ENCODE peak calls at places on chromosomes 4 and X, in six cellular contexts. X is HCT116, P is WTC11, O is K562, Q is A549, A is SK-N-SH. T is an unnamed sample.

GRCh38 chr4:688695-689497 is at the start of gene SLC49A3:
- DNase-seq in X (no peak), P (peak; percentile 59), O (no peak), Q (no peak), A (no peak), T (no peak)

GRCh38 chr4:173057442-173057841 is 111.2 kb upstream of the GALNT7 start:
- DNase-seq in X (no peak), P (no peak), O (no peak), Q (no peak), A (no peak), T (no peak)

GRCh38 chr4:76830612-76831474 is 67.1 kb downstream of the SOWAHB start:
- DNase-seq in X (peak; percentile 47), P (no peak), O (no peak), Q (peak; percentile 88), A (no peak), T (no peak)

GRCh38 chrX:42075032-42075431 is 151.7 kb upstream of the CASK start:
- DNase-seq in X (no peak), P (no peak), O (no peak), Q (no peak), A (no peak), T (no peak)

GRCh38 chrX:42384956-42385355 is 393.0 kb downstream of the PPP1R2C start:
- DNase-seq in X (no peak), P (no peak), O (no peak), Q (no peak), A (no peak), T (no peak)

GRCh38 chr4:39698424-39699009 is 581 bp downstream of the UBE2K start:
- DNase-seq in X (no peak), P (peak; percentile 61), O (no peak), Q (no peak), A (peak; percentile 74), T (peak; percentile 72)

GRCh38 chr4:25367004-25367621 is 9.9 kb upstream of the ANAPC4 start:
- DNase-seq in X (no peak), P (no peak), O (no peak), Q (peak; percentile 39), A (peak; percentile 19), T (peak; percentile 72)

GRCh38 chr4:30720021-30720655 is at the start of gene PCDH7:
- DNase-seq in X (no peak), P (peak; percentile 67), O (no peak), Q (peak; percentile 21), A (peak; percentile 46), T (peak; percentile 41)

GRCh38 chr4:6493668-6494304 is 21.4 kb upstream of the PPP2R2C start:
- DNase-seq in X (no peak), P (no peak), O (no peak), Q (no peak), A (no peak), T (no peak)

GRCh38 chrX:11908371-11908770 is 150.3 kb downstream of the MSL3 start:
- DNase-seq in X (no peak), P (peak; percentile 8), O (peak; percentile 3), Q (peak; percentile 20), A (peak; percentile 8), T (peak; percentile 25)

GRCh38 chr4:147194107-147194506 is 248.4 kb upstream of the TTC29 start:
- DNase-seq in X (no peak), P (no peak), O (no peak), Q (no peak), A (no peak), T (no peak)

GRCh38 chr4:147548251-147548650 is 67.4 kb downstream of the EDNRA start:
- DNase-seq in X (no peak), P (no peak), O (no peak), Q (no peak), A (no peak), T (no peak)

GRCh38 chr4:115334736-115335411 is 221.5 kb upstream of the NDST4 start:
- DNase-seq in X (no peak), P (no peak), O (no peak), Q (no peak), A (no peak), T (no peak)

GRCh38 chr4:185735887-185736286 is 76.1 kb downstream of the SORBS2 start:
- DNase-seq in X (no peak), P (no peak), O (no peak), Q (no peak), A (no peak), T (peak; percentile 65)

GRCh38 chr4:185737489-185738037 is 74.4 kb downstream of the SORBS2 start:
- DNase-seq in X (no peak), P (no peak), O (no peak), Q (no peak), A (no peak), T (no peak)

GRCh38 chr4:185740471-185740873 is 71.5 kb downstream of the SORBS2 start:
- DNase-seq in X (no peak), P (no peak), O (no peak), Q (no peak), A (no peak), T (no peak)

GRCh38 chr4:185738851-185739250 is 73.1 kb downstream of the SORBS2 start:
- DNase-seq in X (no peak), P (no peak), O (no peak), Q (no peak), A (no peak), T (no peak)

DNA sequence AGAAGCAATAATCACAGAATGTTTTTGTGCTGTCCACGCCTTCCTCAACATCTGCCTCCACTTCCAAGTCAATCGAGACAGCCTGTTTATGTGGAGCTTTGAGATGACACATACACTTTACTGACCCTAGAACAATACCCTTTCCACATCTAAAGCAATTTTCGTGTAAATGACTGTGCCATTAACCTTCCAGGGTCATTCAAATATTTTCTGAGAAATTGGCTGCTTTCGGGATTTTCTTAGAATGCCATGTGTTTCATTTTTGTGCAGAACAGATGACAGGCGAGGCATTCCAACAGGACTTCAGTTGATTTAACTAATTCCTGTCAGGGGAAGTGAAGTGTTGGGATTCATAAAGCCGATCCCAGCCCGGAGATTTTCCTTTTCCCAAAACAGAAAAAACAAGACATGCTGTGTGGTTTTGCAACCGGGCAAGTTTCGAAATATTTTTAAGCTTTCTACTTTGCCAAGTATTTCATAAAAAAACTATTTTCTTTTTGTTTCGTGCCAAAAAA is 73.9 kb downstream of the SORBS2 start:
- DNase-seq in X (no peak), P (no peak), O (no peak), Q (no peak), A (no peak), T (no peak)
- TF ChIP-seq MAX in X (no peak), P (no peak), O (no peak), Q (no peak), A (no peak), T (no peak)

GRCh38 chrX:108312011-108312410 is 126.2 kb downstream of the COL4A6 start:
- DNase-seq in X (no peak), P (no peak), O (no peak), Q (no peak), A (no peak), T (no peak)

GRCh38 chrX:108310511-108310910 is 127.7 kb downstream of the COL4A6 start:
- DNase-seq in X (no peak), P (no peak), O (no peak), Q (no peak), A (no peak), T (no peak)

GRCh38 chrX:108316456-108316855 is 121.8 kb downstream of the COL4A6 start:
- DNase-seq in X (no peak), P (no peak), O (no peak), Q (no peak), A (no peak), T (no peak)

GRCh38 chrX:108313662-108314061 is 124.6 kb downstream of the COL4A6 start:
- DNase-seq in X (no peak), P (no peak), O (no peak), Q (peak; percentile 43), A (no peak), T (no peak)

GRCh38 chrX:108312938-108313337 is 125.3 kb downstream of the COL4A6 start:
- DNase-seq in X (peak; percentile 55), P (peak; percentile 11), O (no peak), Q (peak; percentile 72), A (no peak), T (no peak)
- TF ChIP-seq MAX in X (peak; percentile 26), P (no peak), O (no peak), Q (no peak), A (no peak), T (no peak)

GRCh38 chrX:88613338-88613737 is 133.7 kb upstream of the CPXCR1 start:
- DNase-seq in X (no peak), P (no peak), O (no peak), Q (peak; percentile 10), A (peak; percentile 1), T (peak; percentile 7)

DNA sequence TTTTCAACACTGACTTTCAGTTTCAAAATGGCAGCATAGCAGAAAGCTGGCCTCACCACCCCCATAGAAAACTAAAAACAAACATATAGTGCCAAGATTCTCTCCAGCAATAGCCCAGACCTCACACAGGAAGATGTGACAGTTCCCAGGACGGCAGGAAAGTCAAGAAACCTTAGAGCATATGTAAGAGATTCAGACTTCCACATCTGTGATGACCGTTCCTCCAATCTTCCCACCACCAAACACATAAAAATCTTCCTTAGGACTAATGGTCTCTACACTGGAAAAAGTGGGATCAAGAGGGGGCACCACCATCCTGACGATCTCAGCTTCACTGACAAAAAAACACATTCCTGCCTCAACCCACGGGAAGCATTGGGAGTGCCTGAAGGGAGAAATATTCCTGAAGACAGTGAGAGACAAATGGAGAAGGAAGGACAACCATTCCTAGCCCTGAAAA is 134.1 kb upstream of the CPXCR1 start:
- DNase-seq in X (no peak), P (no peak), O (no peak), Q (no peak), A (no peak), T (no peak)
- TF ChIP-seq MAX in X (no peak), P (no peak), O (no peak), Q (no peak), A (no peak), T (no peak)

GRCh38 chr4:153234923-153235322 is 30.7 kb downstream of the TRIM2 start:
- DNase-seq in X (peak; percentile 56), P (no peak), O (no peak), Q (no peak), A (no peak), T (no peak)
- TF ChIP-seq MAX in X (no peak), P (no peak), O (no peak), Q (no peak), A (no peak), T (no peak)

GRCh38 chrX:80879143-80879542 is 69.5 kb upstream of the BRWD3 start:
- DNase-seq in X (no peak), P (no peak), O (no peak), Q (no peak), A (no peak), T (peak; percentile 1)
- TF ChIP-seq MAX in X (no peak), P (no peak), O (no peak), Q (no peak), A (no peak), T (no peak)

T was measured in NB4.